ENCODE peak calls at places on chromosomes 13 and 19, in four cellular contexts. One of them, this sample, is unnamed.

GRCh38 chr19:31406106-31406505 is 56.9 kb upstream of the TSHZ3 start:
- DNase-seq in NCI-H2081: no peak
- DNase-seq in suprapubic skin: no peak
- DNase-seq in anterior cingulate cortex: no peak
- DNase-seq in this sample: no peak

GRCh38 chr19:7953060-7953459 is 9.6 kb upstream of the TIMM44 start:
- DNase-seq in NCI-H2081: no peak
- DNase-seq in suprapubic skin: no peak
- DNase-seq in anterior cingulate cortex: no peak
- DNase-seq in this sample: no peak

GRCh38 chr19:54369082-54369691 is 4.5 kb upstream of the LAIR1 start:
- DNase-seq in NCI-H2081: no peak
- DNase-seq in suprapubic skin: no peak
- DNase-seq in anterior cingulate cortex: no peak
- DNase-seq in this sample: no peak

GRCh38 chr19:41699968-41700323 is 8.5 kb upstream of the CEACAM5 start:
- DNase-seq in NCI-H2081: no peak
- DNase-seq in suprapubic skin: peak
- DNase-seq in anterior cingulate cortex: no peak
- DNase-seq in this sample: no peak

GRCh38 chr13:50670847-50671542 is 172.5 kb downstream of the DLEU7 start:
- DNase-seq in NCI-H2081: no peak
- DNase-seq in suprapubic skin: no peak
- DNase-seq in anterior cingulate cortex: no peak
- DNase-seq in this sample: no peak

GRCh38 chr13:50519866-50520265 is 323.6 kb downstream of the DLEU7 start:
- DNase-seq in NCI-H2081: no peak
- DNase-seq in suprapubic skin: no peak
- DNase-seq in anterior cingulate cortex: no peak
- DNase-seq in this sample: no peak

GRCh38 chr13:48333976-48334375 is 30.4 kb downstream of the RB1 start:
- DNase-seq in NCI-H2081: no peak
- DNase-seq in suprapubic skin: no peak
- DNase-seq in anterior cingulate cortex: no peak
- DNase-seq in this sample: no peak

GRCh38 chr19:28627669-28628068 is 585.3 kb downstream of the UQCRFS1 start:
- DNase-seq in NCI-H2081: no peak
- DNase-seq in suprapubic skin: no peak
- DNase-seq in anterior cingulate cortex: no peak
- DNase-seq in this sample: no peak